ENCODE peak calls at places on chromosomes 2 and 18, in four cellular contexts. R, K, F and W are unnamed samples.

GRCh38 chr2:235496239-235496621 is 2.4 kb downstream of the AGAP1 start:
- DNase-seq in R (no peak), K (no peak), F (no peak), W (peak; percentile 60)

GRCh38 chr2:28927878-28928277 is 33.4 kb downstream of the WDR43 start:
- DNase-seq in R (peak; percentile 49), K (no peak), F (no peak), W (no peak)

GRCh38 chr2:173760553-173760952 is 204.6 kb downstream of the SP3 start:
- DNase-seq in R (peak; percentile 42), K (peak; percentile 51), F (no peak), W (peak; percentile 15)

GRCh38 chr2:160063266-160063665 is 851 bp upstream of the PLA2R1 start:
- DNase-seq in R (no peak), K (no peak), F (no peak), W (no peak)

GRCh38 chr18:49277395-49278036 is 182.9 kb downstream of the DYM start:
- DNase-seq in R (peak; percentile 56), K (peak; percentile 66), F (no peak), W (peak; percentile 72)

GRCh38 chr18:45169610-45170009 is 445.7 kb upstream of the SLC14A2 start:
- DNase-seq in R (peak; percentile 87), K (peak; percentile 87), F (no peak), W (peak; percentile 99)

GRCh38 chr2:170881840-170882239 is 47.2 kb upstream of the GORASP2 start:
- DNase-seq in R (no peak), K (no peak), F (no peak), W (no peak)

GRCh38 chr2:152600698-152601097 is 116.6 kb downstream of the PRPF40A start:
- DNase-seq in R (peak; percentile 79), K (no peak), F (no peak), W (no peak)

GRCh38 chr2:23719721-23720120 is 207.2 kb downstream of the ATAD2B start:
- DNase-seq in R (no peak), K (no peak), F (no peak), W (no peak)

GRCh38 chr2:39487398-39488250 is 50.5 kb upstream of the MAP4K3 start:
- DNase-seq in R (peak; percentile 67), K (peak; percentile 45), F (no peak), W (peak; percentile 32)

GRCh38 chr2:133324150-133324561 is 244.1 kb downstream of the NCKAP5 start:
- DNase-seq in R (peak; percentile 84), K (peak; percentile 78), F (no peak), W (no peak)

GRCh38 chr2:217834057-217834620 is 168.7 kb downstream of the TNS1 start:
- DNase-seq in R (no peak), K (no peak), F (no peak), W (no peak)

GRCh38 chr2:165070089-165070488 is 114.8 kb upstream of the SLC38A11 start:
- DNase-seq in R (no peak), K (no peak), F (peak; percentile 23), W (no peak)

GRCh38 chr2:214311931-214312749 is 98.7 kb upstream of the VWC2L start:
- DNase-seq in R (peak; percentile 3), K (no peak), F (no peak), W (peak; percentile 6)

GRCh38 chr2:69092857-69093256 is 79.9 kb downstream of the ANTXR1 start:
- DNase-seq in R (no peak), K (no peak), F (no peak), W (peak; percentile 38)

GRCh38 chr2:157181234-157181633 is 76.3 kb upstream of the GALNT5 start:
- DNase-seq in R (peak; percentile 77), K (no peak), F (no peak), W (peak; percentile 32)

GRCh38 chr2:7430421-7430868 is 513.2 kb downstream of the RNF144A start:
- DNase-seq in R (no peak), K (no peak), F (no peak), W (no peak)

GRCh38 chr2:160494243-160494642 is 636 bp upstream of the RBMS1 start:
- DNase-seq in R (peak; percentile 26), K (peak; percentile 33), F (peak; percentile 36), W (no peak)

GRCh38 chr2:32977228-32977758 is 30.5 kb downstream of the LTBP1 start:
- DNase-seq in R (peak; percentile 24), K (peak; percentile 1), F (no peak), W (peak; percentile 63)

GRCh38 chr18:8800445-8800844 is 95.1 kb downstream of the MTCL1 start:
- DNase-seq in R (peak; percentile 96), K (peak; percentile 96), F (peak; percentile 34), W (peak; percentile 96)

GRCh38 chr2:105836840-105837692 is 92.4 kb downstream of the NCK2 start:
- DNase-seq in R (no peak), K (no peak), F (no peak), W (no peak)

GRCh38 chr2:40363631-40364030 is 88.3 kb downstream of the SLC8A1 start:
- DNase-seq in R (peak; percentile 34), K (peak; percentile 50), F (no peak), W (peak; percentile 67)

GRCh38 chr18:63452273-63452672 is 24.5 kb upstream of the SERPINB5 start:
- DNase-seq in R (no peak), K (no peak), F (no peak), W (no peak)

GRCh38 chr18:48743046-48743445 is 204.2 kb downstream of the CTIF start:
- DNase-seq in R (peak; percentile 55), K (peak; percentile 72), F (peak; percentile 45), W (peak; percentile 88)

GRCh38 chr2:118003396-118003824 is 10.5 kb downstream of the CCDC93 start:
- DNase-seq in R (peak; percentile 92), K (peak; percentile 86), F (peak; percentile 82), W (peak; percentile 87)

GRCh38 chr18:50127516-50128229 is 67.3 kb downstream of the MYO5B start:
- DNase-seq in R (no peak), K (no peak), F (no peak), W (no peak)

GRCh38 chr2:241507430-241508239 is 749 bp downstream of the STK25 start:
- DNase-seq in R (peak; percentile 26), K (peak; percentile 35), F (peak; percentile 84), W (peak; percentile 18)

GRCh38 chr18:50240083-50240563 is 26.2 kb downstream of the CFAP53 start:
- DNase-seq in R (no peak), K (no peak), F (no peak), W (peak; percentile 28)

DNA sequence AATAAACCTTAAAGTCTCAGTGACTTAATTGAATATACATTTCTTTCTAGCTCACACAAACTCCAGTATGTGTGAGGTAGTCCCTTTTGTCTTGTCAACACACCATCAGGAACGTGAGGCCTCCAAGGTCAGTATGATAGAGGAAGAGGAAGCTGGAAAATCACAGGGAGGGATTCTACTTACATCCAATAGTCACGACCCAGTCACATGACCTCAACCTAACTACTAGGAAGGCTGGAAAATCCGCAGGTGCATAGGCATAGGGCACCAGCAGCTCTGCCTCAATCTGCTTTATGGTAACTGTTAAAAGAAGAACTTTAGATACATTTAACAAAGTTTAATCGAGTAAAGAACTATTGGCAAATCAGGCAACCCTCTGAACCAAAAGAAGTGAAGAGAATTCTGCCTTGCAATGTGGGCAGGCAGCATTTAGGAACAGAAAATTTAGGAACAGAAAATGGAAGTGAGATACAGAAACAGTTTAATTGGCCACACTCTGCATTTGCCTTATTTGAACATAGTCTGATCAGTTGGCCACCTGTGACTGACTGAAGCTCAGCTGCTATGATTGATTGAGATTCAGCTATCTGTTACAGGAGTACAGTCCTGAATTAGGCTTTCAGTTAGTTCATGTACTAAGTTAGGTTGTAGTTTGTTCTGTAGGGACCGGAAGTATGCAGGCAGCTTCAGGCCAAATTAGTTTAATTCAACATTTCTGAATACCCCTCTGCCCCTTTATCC is 165.0 kb upstream of the PARD3B start:
- DNase-seq in R (no peak), K (no peak), F (no peak), W (no peak)
- TF ChIP-seq CTCF in R (no peak), K (no peak), F (no peak), W (no peak)

GRCh38 chr2:84424152-84424551 is 34.9 kb downstream of the SUCLG1 start:
- DNase-seq in R (peak; percentile 54), K (peak; percentile 13), F (peak; percentile 5), W (peak; percentile 32)
- TF ChIP-seq CTCF in R (peak; percentile 60), K (peak; percentile 52), F (peak; percentile 55), W (peak; percentile 48)

GRCh38 chr2:135797497-135798274 is 39.3 kb downstream of the LCT start:
- DNase-seq in R (peak; percentile 88), K (peak; percentile 69), F (peak; percentile 79), W (peak; percentile 83)

GRCh38 chr2:135798762-135799161 is 38.2 kb downstream of the LCT start:
- DNase-seq in R (peak; percentile 53), K (no peak), F (no peak), W (peak; percentile 14)

GRCh38 chr2:135800513-135801460 is 36.2 kb downstream of the LCT start:
- DNase-seq in R (no peak), K (no peak), F (no peak), W (no peak)

GRCh38 chr2:135798275-135798705 is 38.7 kb downstream of the LCT start:
- DNase-seq in R (no peak), K (no peak), F (no peak), W (no peak)

DNA sequence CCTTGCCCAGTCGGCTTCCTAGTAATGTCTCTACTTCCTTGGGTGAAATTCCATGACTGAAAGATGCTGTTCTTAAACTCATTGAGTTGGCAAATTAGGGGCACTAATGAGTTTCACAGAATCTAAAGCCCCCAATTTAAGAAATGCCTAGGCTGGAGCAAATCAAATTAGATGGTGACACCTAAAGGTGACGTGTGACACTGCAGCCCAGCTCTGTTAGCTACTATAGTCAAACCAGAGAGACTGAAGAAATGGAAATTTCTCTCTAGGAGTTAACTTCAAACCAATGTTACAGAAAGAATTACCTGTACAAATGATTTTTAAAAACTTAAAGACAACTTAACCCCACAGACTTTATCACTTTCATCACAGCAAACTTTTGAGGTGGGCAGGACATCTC is 37.2 kb downstream of the LCT start:
- DNase-seq in R (no peak), K (no peak), F (no peak), W (no peak)
- TF ChIP-seq CTCF in R (no peak), K (no peak), F (no peak), W (peak; percentile 7)

DNA sequence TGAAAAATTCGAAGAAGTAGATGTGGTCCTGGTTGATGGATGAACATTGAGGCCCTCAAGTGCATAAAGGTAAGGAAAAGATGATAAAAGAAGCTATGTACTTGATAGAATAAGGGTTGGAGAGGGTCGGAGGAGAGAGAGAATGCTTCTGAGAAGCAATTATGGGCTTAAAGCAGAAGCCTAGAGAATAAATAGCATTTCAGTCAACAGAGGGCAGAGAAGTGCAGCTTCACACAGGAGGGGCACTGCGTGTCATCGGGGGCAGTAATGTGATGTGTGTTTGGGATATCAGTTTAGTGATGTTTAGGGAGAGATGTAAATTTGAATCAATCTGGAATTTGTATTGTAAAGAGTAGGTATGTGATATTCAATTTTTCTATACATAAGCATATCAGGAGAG is 334.5 kb downstream of the PIK3C3 start:
- DNase-seq in R (no peak), K (no peak), F (no peak), W (no peak)
- TF ChIP-seq CTCF in R (no peak), K (no peak), F (no peak), W (no peak)

GRCh38 chr2:238771193-238771592 is 76.7 kb upstream of the TWIST2 start:
- DNase-seq in R (peak; percentile 48), K (peak; percentile 13), F (no peak), W (peak; percentile 79)
- TF ChIP-seq CTCF in R (peak; percentile 53), K (peak; percentile 44), F (peak; percentile 42), W (peak; percentile 52)

GRCh38 chr2:221482581-221483140 is 89.4 kb downstream of the EPHA4 start:
- DNase-seq in R (no peak), K (no peak), F (no peak), W (no peak)

GRCh38 chr2:221477697-221478096 is 94.4 kb downstream of the EPHA4 start:
- DNase-seq in R (peak; percentile 13), K (no peak), F (no peak), W (no peak)

GRCh38 chr2:221476195-221476594 is 95.9 kb downstream of the EPHA4 start:
- DNase-seq in R (no peak), K (no peak), F (no peak), W (no peak)

GRCh38 chr2:221480251-221480650 is 91.9 kb downstream of the EPHA4 start:
- DNase-seq in R (no peak), K (no peak), F (no peak), W (peak; percentile 33)

GRCh38 chr2:221478106-221478863 is 93.8 kb downstream of the EPHA4 start:
- DNase-seq in R (no peak), K (no peak), F (no peak), W (peak; percentile 22)
- TF ChIP-seq CTCF in R (no peak), K (no peak), F (no peak), W (peak; percentile 4)